ENCODE peak calls at places on chromosomes 6 and 20, in four cellular contexts. One of them, this sample, is unnamed.

GRCh38 chr6:73027691-73028090 is 197.6 kb downstream of the KHDC1L start:
- DNase-seq in right cardiac atrium: no peak
- DNase-seq in activated CD8-positive, alpha-beta memory T cell treated with anti-CD3 and anti-CD28 coated beads for 4 hours: no peak
- DNase-seq in stimulated activated CD4-positive, alpha-beta T cell treated with anti-CD3 and anti-CD28 coated beads, Interleukin-4, amount 100 ng/mL, for 24 hours: no peak
- DNase-seq in this sample: no peak

GRCh38 chr20:17885544-17885943 is 83.0 kb downstream of the SNX5 start:
- DNase-seq in right cardiac atrium: no peak
- DNase-seq in activated CD8-positive, alpha-beta memory T cell treated with anti-CD3 and anti-CD28 coated beads for 4 hours: no peak
- DNase-seq in stimulated activated CD4-positive, alpha-beta T cell treated with anti-CD3 and anti-CD28 coated beads, Interleukin-4, amount 100 ng/mL, for 24 hours: no peak
- DNase-seq in this sample: peak

GRCh38 chr6:144528605-144529425 is 243.7 kb downstream of the UTRN start:
- DNase-seq in right cardiac atrium: no peak
- DNase-seq in activated CD8-positive, alpha-beta memory T cell treated with anti-CD3 and anti-CD28 coated beads for 4 hours: no peak
- DNase-seq in stimulated activated CD4-positive, alpha-beta T cell treated with anti-CD3 and anti-CD28 coated beads, Interleukin-4, amount 100 ng/mL, for 24 hours: no peak
- DNase-seq in this sample: peak

GRCh38 chr6:64520050-64520449 is 884.4 kb downstream of the PHF3 start:
- DNase-seq in right cardiac atrium: no peak
- DNase-seq in activated CD8-positive, alpha-beta memory T cell treated with anti-CD3 and anti-CD28 coated beads for 4 hours: no peak
- DNase-seq in stimulated activated CD4-positive, alpha-beta T cell treated with anti-CD3 and anti-CD28 coated beads, Interleukin-4, amount 100 ng/mL, for 24 hours: no peak
- DNase-seq in this sample: peak

GRCh38 chr6:20117474-20117873 is 94.8 kb downstream of the MBOAT1 start:
- DNase-seq in right cardiac atrium: no peak
- DNase-seq in activated CD8-positive, alpha-beta memory T cell treated with anti-CD3 and anti-CD28 coated beads for 4 hours: no peak
- DNase-seq in stimulated activated CD4-positive, alpha-beta T cell treated with anti-CD3 and anti-CD28 coated beads, Interleukin-4, amount 100 ng/mL, for 24 hours: no peak
- DNase-seq in this sample: no peak

GRCh38 chr6:138539882-138540281 is 40.6 kb upstream of the NHSL1 start:
- DNase-seq in right cardiac atrium: no peak
- DNase-seq in activated CD8-positive, alpha-beta memory T cell treated with anti-CD3 and anti-CD28 coated beads for 4 hours: no peak
- DNase-seq in stimulated activated CD4-positive, alpha-beta T cell treated with anti-CD3 and anti-CD28 coated beads, Interleukin-4, amount 100 ng/mL, for 24 hours: no peak
- DNase-seq in this sample: peak

GRCh38 chr6:151722342-151722741 is 85.1 kb upstream of the ESR1 start:
- DNase-seq in right cardiac atrium: no peak
- DNase-seq in activated CD8-positive, alpha-beta memory T cell treated with anti-CD3 and anti-CD28 coated beads for 4 hours: no peak
- DNase-seq in stimulated activated CD4-positive, alpha-beta T cell treated with anti-CD3 and anti-CD28 coated beads, Interleukin-4, amount 100 ng/mL, for 24 hours: no peak
- DNase-seq in this sample: no peak

GRCh38 chr20:17678886-17679285 is 3.2 kb downstream of the RRBP1 start:
- DNase-seq in right cardiac atrium: no peak
- DNase-seq in activated CD8-positive, alpha-beta memory T cell treated with anti-CD3 and anti-CD28 coated beads for 4 hours: no peak
- DNase-seq in stimulated activated CD4-positive, alpha-beta T cell treated with anti-CD3 and anti-CD28 coated beads, Interleukin-4, amount 100 ng/mL, for 24 hours: no peak
- DNase-seq in this sample: no peak

GRCh38 chr6:35713426-35713825 is 23.4 kb upstream of the ARMC12 start:
- DNase-seq in right cardiac atrium: no peak
- DNase-seq in activated CD8-positive, alpha-beta memory T cell treated with anti-CD3 and anti-CD28 coated beads for 4 hours: no peak
- DNase-seq in stimulated activated CD4-positive, alpha-beta T cell treated with anti-CD3 and anti-CD28 coated beads, Interleukin-4, amount 100 ng/mL, for 24 hours: no peak
- DNase-seq in this sample: no peak

GRCh38 chr6:66094615-66095014 is 387.6 kb upstream of the EYS start:
- DNase-seq in right cardiac atrium: no peak
- DNase-seq in activated CD8-positive, alpha-beta memory T cell treated with anti-CD3 and anti-CD28 coated beads for 4 hours: no peak
- DNase-seq in stimulated activated CD4-positive, alpha-beta T cell treated with anti-CD3 and anti-CD28 coated beads, Interleukin-4, amount 100 ng/mL, for 24 hours: no peak
- DNase-seq in this sample: no peak

GRCh38 chr6:116385911-116386310 is 15.2 kb downstream of the DSE start:
- DNase-seq in right cardiac atrium: no peak
- DNase-seq in activated CD8-positive, alpha-beta memory T cell treated with anti-CD3 and anti-CD28 coated beads for 4 hours: no peak
- DNase-seq in stimulated activated CD4-positive, alpha-beta T cell treated with anti-CD3 and anti-CD28 coated beads, Interleukin-4, amount 100 ng/mL, for 24 hours: no peak
- DNase-seq in this sample: peak

GRCh38 chr6:48111575-48111974 is 578 bp upstream of the PTCHD4 start:
- DNase-seq in right cardiac atrium: no peak
- DNase-seq in activated CD8-positive, alpha-beta memory T cell treated with anti-CD3 and anti-CD28 coated beads for 4 hours: no peak
- DNase-seq in stimulated activated CD4-positive, alpha-beta T cell treated with anti-CD3 and anti-CD28 coated beads, Interleukin-4, amount 100 ng/mL, for 24 hours: no peak
- DNase-seq in this sample: peak

GRCh38 chr20:38466171-38466570 is 6.5 kb upstream of the RALGAPB start:
- DNase-seq in right cardiac atrium: no peak
- DNase-seq in activated CD8-positive, alpha-beta memory T cell treated with anti-CD3 and anti-CD28 coated beads for 4 hours: no peak
- DNase-seq in stimulated activated CD4-positive, alpha-beta T cell treated with anti-CD3 and anti-CD28 coated beads, Interleukin-4, amount 100 ng/mL, for 24 hours: no peak
- DNase-seq in this sample: no peak

GRCh38 chr6:108564178-108564577 is 3.5 kb downstream of the FOXO3 start:
- DNase-seq in right cardiac atrium: no peak
- DNase-seq in activated CD8-positive, alpha-beta memory T cell treated with anti-CD3 and anti-CD28 coated beads for 4 hours: no peak
- DNase-seq in stimulated activated CD4-positive, alpha-beta T cell treated with anti-CD3 and anti-CD28 coated beads, Interleukin-4, amount 100 ng/mL, for 24 hours: peak
- DNase-seq in this sample: peak

GRCh38 chr6:37741757-37742400 is 44.2 kb upstream of the MDGA1 start:
- DNase-seq in right cardiac atrium: peak
- DNase-seq in activated CD8-positive, alpha-beta memory T cell treated with anti-CD3 and anti-CD28 coated beads for 4 hours: no peak
- DNase-seq in stimulated activated CD4-positive, alpha-beta T cell treated with anti-CD3 and anti-CD28 coated beads, Interleukin-4, amount 100 ng/mL, for 24 hours: no peak
- DNase-seq in this sample: peak

GRCh38 chr20:22954661-22955060 is 80.5 kb upstream of the SSTR4 start:
- DNase-seq in right cardiac atrium: no peak
- DNase-seq in activated CD8-positive, alpha-beta memory T cell treated with anti-CD3 and anti-CD28 coated beads for 4 hours: no peak
- DNase-seq in stimulated activated CD4-positive, alpha-beta T cell treated with anti-CD3 and anti-CD28 coated beads, Interleukin-4, amount 100 ng/mL, for 24 hours: no peak
- DNase-seq in this sample: no peak

GRCh38 chr6:5135783-5136376 is 50.7 kb downstream of the PPP1R3G start:
- DNase-seq in right cardiac atrium: no peak
- DNase-seq in activated CD8-positive, alpha-beta memory T cell treated with anti-CD3 and anti-CD28 coated beads for 4 hours: peak
- DNase-seq in stimulated activated CD4-positive, alpha-beta T cell treated with anti-CD3 and anti-CD28 coated beads, Interleukin-4, amount 100 ng/mL, for 24 hours: peak
- DNase-seq in this sample: peak

GRCh38 chr6:135451617-135452190 is 45.8 kb downstream of the AHI1 start:
- DNase-seq in right cardiac atrium: no peak
- DNase-seq in activated CD8-positive, alpha-beta memory T cell treated with anti-CD3 and anti-CD28 coated beads for 4 hours: no peak
- DNase-seq in stimulated activated CD4-positive, alpha-beta T cell treated with anti-CD3 and anti-CD28 coated beads, Interleukin-4, amount 100 ng/mL, for 24 hours: no peak
- DNase-seq in this sample: peak

GRCh38 chr20:23065438-23066201 is 16.1 kb upstream of the THBD start:
- DNase-seq in right cardiac atrium: no peak
- DNase-seq in activated CD8-positive, alpha-beta memory T cell treated with anti-CD3 and anti-CD28 coated beads for 4 hours: no peak
- DNase-seq in stimulated activated CD4-positive, alpha-beta T cell treated with anti-CD3 and anti-CD28 coated beads, Interleukin-4, amount 100 ng/mL, for 24 hours: no peak
- DNase-seq in this sample: no peak

GRCh38 chr6:169236988-169237387 is 16.7 kb downstream of the THBS2 start:
- DNase-seq in right cardiac atrium: no peak
- DNase-seq in activated CD8-positive, alpha-beta memory T cell treated with anti-CD3 and anti-CD28 coated beads for 4 hours: no peak
- DNase-seq in stimulated activated CD4-positive, alpha-beta T cell treated with anti-CD3 and anti-CD28 coated beads, Interleukin-4, amount 100 ng/mL, for 24 hours: no peak
- DNase-seq in this sample: no peak

GRCh38 chr20:23889775-23890187 is 10.2 kb upstream of the CST5 start:
- DNase-seq in right cardiac atrium: peak
- DNase-seq in activated CD8-positive, alpha-beta memory T cell treated with anti-CD3 and anti-CD28 coated beads for 4 hours: peak
- DNase-seq in stimulated activated CD4-positive, alpha-beta T cell treated with anti-CD3 and anti-CD28 coated beads, Interleukin-4, amount 100 ng/mL, for 24 hours: peak
- DNase-seq in this sample: peak

GRCh38 chr6:85569323-85569722 is 24.3 kb downstream of the SNX14 start:
- DNase-seq in right cardiac atrium: no peak
- DNase-seq in activated CD8-positive, alpha-beta memory T cell treated with anti-CD3 and anti-CD28 coated beads for 4 hours: no peak
- DNase-seq in stimulated activated CD4-positive, alpha-beta T cell treated with anti-CD3 and anti-CD28 coated beads, Interleukin-4, amount 100 ng/mL, for 24 hours: no peak
- DNase-seq in this sample: peak

GRCh38 chr20:31565699-31566331 is 39.3 kb upstream of the ID1 start:
- DNase-seq in right cardiac atrium: no peak
- DNase-seq in activated CD8-positive, alpha-beta memory T cell treated with anti-CD3 and anti-CD28 coated beads for 4 hours: no peak
- DNase-seq in stimulated activated CD4-positive, alpha-beta T cell treated with anti-CD3 and anti-CD28 coated beads, Interleukin-4, amount 100 ng/mL, for 24 hours: no peak
- DNase-seq in this sample: no peak

GRCh38 chr6:117346142-117346930 is 79.4 kb downstream of the ROS1 start:
- DNase-seq in right cardiac atrium: no peak
- DNase-seq in activated CD8-positive, alpha-beta memory T cell treated with anti-CD3 and anti-CD28 coated beads for 4 hours: no peak
- DNase-seq in stimulated activated CD4-positive, alpha-beta T cell treated with anti-CD3 and anti-CD28 coated beads, Interleukin-4, amount 100 ng/mL, for 24 hours: no peak
- DNase-seq in this sample: peak

GRCh38 chr6:3750324-3751018 is 1.0 kb downstream of the PXDC1 start:
- DNase-seq in right cardiac atrium: peak
- DNase-seq in activated CD8-positive, alpha-beta memory T cell treated with anti-CD3 and anti-CD28 coated beads for 4 hours: no peak
- DNase-seq in stimulated activated CD4-positive, alpha-beta T cell treated with anti-CD3 and anti-CD28 coated beads, Interleukin-4, amount 100 ng/mL, for 24 hours: no peak
- DNase-seq in this sample: peak

GRCh38 chr6:12422848-12423247 is 132.7 kb downstream of the EDN1 start:
- DNase-seq in right cardiac atrium: peak
- DNase-seq in activated CD8-positive, alpha-beta memory T cell treated with anti-CD3 and anti-CD28 coated beads for 4 hours: no peak
- DNase-seq in stimulated activated CD4-positive, alpha-beta T cell treated with anti-CD3 and anti-CD28 coated beads, Interleukin-4, amount 100 ng/mL, for 24 hours: no peak
- DNase-seq in this sample: no peak

GRCh38 chr6:134787261-134787871 is 162.5 kb downstream of the ALDH8A1 start:
- DNase-seq in right cardiac atrium: no peak
- DNase-seq in activated CD8-positive, alpha-beta memory T cell treated with anti-CD3 and anti-CD28 coated beads for 4 hours: no peak
- DNase-seq in stimulated activated CD4-positive, alpha-beta T cell treated with anti-CD3 and anti-CD28 coated beads, Interleukin-4, amount 100 ng/mL, for 24 hours: no peak
- DNase-seq in this sample: peak